ENCODE peak calls at places on chromosome 14, in six cellular contexts. One of them, this sample, is unnamed.

GRCh38 chr14:85002846-85003245 is 527.1 kb upstream of the FLRT2 start:
- DNase-seq in fibroblast of lung: peak
- DNase-seq in right cardiac atrium: no peak
- DNase-seq in psoas muscle: no peak
- DNase-seq in Karpas-422: no peak
- DNase-seq in tibial nerve: no peak
- DNase-seq in this sample: no peak

GRCh38 chr14:67837011-67837624 is 17.5 kb downstream of the RAD51B start:
- DNase-seq in fibroblast of lung: peak
- DNase-seq in right cardiac atrium: no peak
- DNase-seq in psoas muscle: no peak
- DNase-seq in Karpas-422: peak
- DNase-seq in tibial nerve: peak
- DNase-seq in this sample: no peak

GRCh38 chr14:91264151-91265150 is 19.9 kb upstream of the GPR68 start:
- DNase-seq in fibroblast of lung: no peak
- DNase-seq in right cardiac atrium: no peak
- DNase-seq in psoas muscle: peak
- DNase-seq in Karpas-422: no peak
- DNase-seq in tibial nerve: no peak
- DNase-seq in this sample: peak

GRCh38 chr14:70641548-70642312 is at the start of gene TTC9:
- DNase-seq in fibroblast of lung: no peak
- DNase-seq in right cardiac atrium: peak
- DNase-seq in psoas muscle: peak
- DNase-seq in Karpas-422: peak
- DNase-seq in tibial nerve: no peak
- DNase-seq in this sample: peak

GRCh38 chr14:104118006-104118844 is 20.2 kb upstream of the KIF26A start:
- DNase-seq in fibroblast of lung: no peak
- DNase-seq in right cardiac atrium: peak
- DNase-seq in psoas muscle: peak
- DNase-seq in Karpas-422: no peak
- DNase-seq in tibial nerve: no peak
- DNase-seq in this sample: no peak

GRCh38 chr14:60680511-60680910 is 31.2 kb upstream of the SIX1 start:
- DNase-seq in fibroblast of lung: no peak
- DNase-seq in right cardiac atrium: no peak
- DNase-seq in psoas muscle: no peak
- DNase-seq in Karpas-422: no peak
- DNase-seq in tibial nerve: no peak
- DNase-seq in this sample: no peak

GRCh38 chr14:55756078-55756477 is 176.1 kb downstream of the KTN1 start:
- DNase-seq in fibroblast of lung: no peak
- DNase-seq in right cardiac atrium: no peak
- DNase-seq in psoas muscle: no peak
- DNase-seq in Karpas-422: no peak
- DNase-seq in tibial nerve: no peak
- DNase-seq in this sample: no peak

GRCh38 chr14:30445394-30445793 is 113.6 kb upstream of the G2E3 start:
- DNase-seq in fibroblast of lung: no peak
- DNase-seq in right cardiac atrium: no peak
- DNase-seq in psoas muscle: no peak
- DNase-seq in Karpas-422: no peak
- DNase-seq in tibial nerve: no peak
- DNase-seq in this sample: no peak

GRCh38 chr14:68599896-68600620 is 192.8 kb downstream of the ZFP36L1 start:
- DNase-seq in fibroblast of lung: no peak
- DNase-seq in right cardiac atrium: no peak
- DNase-seq in psoas muscle: no peak
- DNase-seq in Karpas-422: no peak
- DNase-seq in tibial nerve: no peak
- DNase-seq in this sample: no peak

GRCh38 chr14:22071001-22071400 is 397.4 kb upstream of the OR4E1 start:
- DNase-seq in fibroblast of lung: no peak
- DNase-seq in right cardiac atrium: peak
- DNase-seq in psoas muscle: no peak
- DNase-seq in Karpas-422: peak
- DNase-seq in tibial nerve: no peak
- DNase-seq in this sample: no peak

GRCh38 chr14:72921396-72921795 is 4.9 kb upstream of the DCAF4 start:
- DNase-seq in fibroblast of lung: no peak
- DNase-seq in right cardiac atrium: no peak
- DNase-seq in psoas muscle: no peak
- DNase-seq in Karpas-422: no peak
- DNase-seq in tibial nerve: no peak
- DNase-seq in this sample: no peak

GRCh38 chr14:95727084-95727700 is 13.3 kb upstream of the TCL1A start:
- DNase-seq in fibroblast of lung: no peak
- DNase-seq in right cardiac atrium: no peak
- DNase-seq in psoas muscle: no peak
- DNase-seq in Karpas-422: no peak
- DNase-seq in tibial nerve: no peak
- DNase-seq in this sample: no peak

GRCh38 chr14:54253195-54253947 is 143.4 kb upstream of the CDKN3 start:
- DNase-seq in fibroblast of lung: peak
- DNase-seq in right cardiac atrium: no peak
- DNase-seq in psoas muscle: no peak
- DNase-seq in Karpas-422: no peak
- DNase-seq in tibial nerve: no peak
- DNase-seq in this sample: no peak

GRCh38 chr14:100902792-100903191 is 730 bp downstream of the RTL1 start:
- DNase-seq in fibroblast of lung: no peak
- DNase-seq in right cardiac atrium: no peak
- DNase-seq in psoas muscle: no peak
- DNase-seq in Karpas-422: no peak
- DNase-seq in tibial nerve: no peak
- DNase-seq in this sample: no peak

GRCh38 chr14:104723651-104724406 is at the start of gene ADSS1:
- DNase-seq in fibroblast of lung: peak
- DNase-seq in right cardiac atrium: peak
- DNase-seq in psoas muscle: peak
- DNase-seq in Karpas-422: peak
- DNase-seq in tibial nerve: peak
- DNase-seq in this sample: peak

GRCh38 chr14:63933110-63933509 is 80.3 kb downstream of the SYNE2 start:
- DNase-seq in fibroblast of lung: no peak
- DNase-seq in right cardiac atrium: no peak
- DNase-seq in psoas muscle: no peak
- DNase-seq in Karpas-422: no peak
- DNase-seq in tibial nerve: no peak
- DNase-seq in this sample: no peak

GRCh38 chr14:26138764-26139445 is 458.9 kb downstream of the NOVA1 start:
- DNase-seq in fibroblast of lung: peak
- DNase-seq in right cardiac atrium: no peak
- DNase-seq in psoas muscle: no peak
- DNase-seq in Karpas-422: no peak
- DNase-seq in tibial nerve: no peak
- DNase-seq in this sample: no peak

GRCh38 chr14:85414142-85414541 is 115.8 kb upstream of the FLRT2 start:
- DNase-seq in fibroblast of lung: no peak
- DNase-seq in right cardiac atrium: no peak
- DNase-seq in psoas muscle: no peak
- DNase-seq in Karpas-422: no peak
- DNase-seq in tibial nerve: no peak
- DNase-seq in this sample: no peak

GRCh38 chr14:50978888-50979287 is 34.6 kb upstream of the PYGL start:
- DNase-seq in fibroblast of lung: no peak
- DNase-seq in right cardiac atrium: no peak
- DNase-seq in psoas muscle: no peak
- DNase-seq in Karpas-422: no peak
- DNase-seq in tibial nerve: no peak
- DNase-seq in this sample: no peak

GRCh38 chr14:68527329-68527851 is 265.5 kb downstream of the ZFP36L1 start:
- DNase-seq in fibroblast of lung: peak
- DNase-seq in right cardiac atrium: peak
- DNase-seq in psoas muscle: no peak
- DNase-seq in Karpas-422: no peak
- DNase-seq in tibial nerve: peak
- DNase-seq in this sample: no peak

GRCh38 chr14:77158175-77158908 is 16.8 kb upstream of the ZDHHC22 start:
- DNase-seq in fibroblast of lung: peak
- DNase-seq in right cardiac atrium: peak
- DNase-seq in psoas muscle: peak
- DNase-seq in Karpas-422: no peak
- DNase-seq in tibial nerve: no peak
- DNase-seq in this sample: no peak

GRCh38 chr14:85087201-85087600 is 442.7 kb upstream of the FLRT2 start:
- DNase-seq in fibroblast of lung: peak
- DNase-seq in right cardiac atrium: no peak
- DNase-seq in psoas muscle: no peak
- DNase-seq in Karpas-422: no peak
- DNase-seq in tibial nerve: no peak
- DNase-seq in this sample: no peak

GRCh38 chr14:94355191-94355794 is 32.2 kb upstream of the SERPINA6 start:
- DNase-seq in fibroblast of lung: peak
- DNase-seq in right cardiac atrium: peak
- DNase-seq in psoas muscle: peak
- DNase-seq in Karpas-422: no peak
- DNase-seq in tibial nerve: peak
- DNase-seq in this sample: peak

GRCh38 chr14:78985668-78986073 is 815.5 kb downstream of the NRXN3 start:
- DNase-seq in fibroblast of lung: no peak
- DNase-seq in right cardiac atrium: no peak
- DNase-seq in psoas muscle: no peak
- DNase-seq in Karpas-422: no peak
- DNase-seq in tibial nerve: no peak
- DNase-seq in this sample: no peak

GRCh38 chr14:77804592-77804991 is 4.7 kb downstream of the ADCK1 start:
- DNase-seq in fibroblast of lung: no peak
- DNase-seq in right cardiac atrium: no peak
- DNase-seq in psoas muscle: no peak
- DNase-seq in Karpas-422: peak
- DNase-seq in tibial nerve: no peak
- DNase-seq in this sample: no peak

GRCh38 chr14:102822311-102822863 is 45.1 kb downstream of the TRAF3 start:
- DNase-seq in fibroblast of lung: no peak
- DNase-seq in right cardiac atrium: no peak
- DNase-seq in psoas muscle: no peak
- DNase-seq in Karpas-422: no peak
- DNase-seq in tibial nerve: no peak
- DNase-seq in this sample: no peak

GRCh38 chr14:100690672-100691071 is 36.0 kb upstream of the DLK1 start:
- DNase-seq in fibroblast of lung: no peak
- DNase-seq in right cardiac atrium: no peak
- DNase-seq in psoas muscle: no peak
- DNase-seq in Karpas-422: no peak
- DNase-seq in tibial nerve: no peak
- DNase-seq in this sample: no peak

GRCh38 chr14:37198273-37198598 is 499 bp downstream of the MIPOL1 start:
- DNase-seq in fibroblast of lung: no peak
- DNase-seq in right cardiac atrium: no peak
- DNase-seq in psoas muscle: no peak
- DNase-seq in Karpas-422: no peak
- DNase-seq in tibial nerve: no peak
- DNase-seq in this sample: no peak
- H3K27ac ChIP-seq in fibroblast of lung: peak
- H3K27ac ChIP-seq in right cardiac atrium: peak
- H3K27ac ChIP-seq in psoas muscle: peak
- H3K27ac ChIP-seq in Karpas-422: no peak
- H3K27ac ChIP-seq in tibial nerve: peak
- H3K27ac ChIP-seq in this sample: peak

DNA sequence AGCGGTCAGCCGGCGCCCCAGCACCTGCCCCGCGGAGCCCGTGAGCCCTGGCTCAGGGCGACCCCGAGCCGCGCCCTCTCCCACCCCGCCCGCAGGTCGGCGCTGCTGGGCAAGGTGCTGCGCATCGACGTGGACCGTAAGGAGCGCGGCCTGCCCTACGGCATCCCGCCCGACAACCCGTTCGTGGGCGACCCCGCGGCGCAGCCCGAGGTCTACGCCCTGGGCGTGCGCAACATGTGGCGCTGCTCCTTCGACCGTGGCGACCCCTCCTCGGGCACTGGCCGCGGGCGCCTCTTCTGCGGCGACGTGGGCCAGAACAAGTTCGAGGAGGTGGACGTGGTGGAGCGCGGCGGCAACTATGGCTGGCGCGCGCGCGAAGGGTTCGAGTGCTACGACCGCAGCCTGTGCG is 14.4 kb downstream of the HHIPL1 start:
- DNase-seq in fibroblast of lung: no peak
- DNase-seq in right cardiac atrium: no peak
- DNase-seq in psoas muscle: no peak
- DNase-seq in Karpas-422: no peak
- DNase-seq in tibial nerve: no peak
- DNase-seq in this sample: no peak
- H3K4me3 ChIP-seq in fibroblast of lung: no peak
- H3K4me3 ChIP-seq in right cardiac atrium: no peak
- H3K4me3 ChIP-seq in psoas muscle: no peak
- H3K4me3 ChIP-seq in Karpas-422: no peak
- H3K4me3 ChIP-seq in tibial nerve: no peak
- H3K4me3 ChIP-seq in this sample: no peak

DNA sequence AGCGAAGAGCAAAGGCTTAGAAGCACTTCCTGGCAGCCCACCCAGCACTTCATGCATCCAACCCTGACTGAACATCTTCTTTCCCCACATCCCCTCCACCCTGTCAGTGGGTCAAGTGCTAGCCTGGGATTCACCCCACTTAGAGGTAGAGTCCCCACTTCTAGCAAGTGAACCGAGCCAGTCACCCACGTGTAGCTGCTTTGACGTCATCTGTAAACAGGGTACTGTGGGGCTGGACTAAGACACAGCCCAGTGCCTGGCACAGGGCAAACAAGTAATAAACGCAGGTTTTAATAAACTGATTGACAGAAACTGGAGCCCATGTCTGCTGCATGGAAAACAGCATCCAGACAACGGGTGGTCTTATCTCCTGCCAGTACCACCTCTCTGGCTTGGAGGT is 61.7 kb downstream of the ITPK1 start:
- DNase-seq in fibroblast of lung: no peak
- DNase-seq in right cardiac atrium: no peak
- DNase-seq in psoas muscle: no peak
- DNase-seq in Karpas-422: no peak
- DNase-seq in tibial nerve: no peak
- DNase-seq in this sample: no peak
- H3K27ac ChIP-seq in fibroblast of lung: no peak
- H3K27ac ChIP-seq in right cardiac atrium: no peak
- H3K27ac ChIP-seq in psoas muscle: no peak
- H3K27ac ChIP-seq in Karpas-422: no peak
- H3K27ac ChIP-seq in tibial nerve: peak
- H3K27ac ChIP-seq in this sample: no peak

DNA sequence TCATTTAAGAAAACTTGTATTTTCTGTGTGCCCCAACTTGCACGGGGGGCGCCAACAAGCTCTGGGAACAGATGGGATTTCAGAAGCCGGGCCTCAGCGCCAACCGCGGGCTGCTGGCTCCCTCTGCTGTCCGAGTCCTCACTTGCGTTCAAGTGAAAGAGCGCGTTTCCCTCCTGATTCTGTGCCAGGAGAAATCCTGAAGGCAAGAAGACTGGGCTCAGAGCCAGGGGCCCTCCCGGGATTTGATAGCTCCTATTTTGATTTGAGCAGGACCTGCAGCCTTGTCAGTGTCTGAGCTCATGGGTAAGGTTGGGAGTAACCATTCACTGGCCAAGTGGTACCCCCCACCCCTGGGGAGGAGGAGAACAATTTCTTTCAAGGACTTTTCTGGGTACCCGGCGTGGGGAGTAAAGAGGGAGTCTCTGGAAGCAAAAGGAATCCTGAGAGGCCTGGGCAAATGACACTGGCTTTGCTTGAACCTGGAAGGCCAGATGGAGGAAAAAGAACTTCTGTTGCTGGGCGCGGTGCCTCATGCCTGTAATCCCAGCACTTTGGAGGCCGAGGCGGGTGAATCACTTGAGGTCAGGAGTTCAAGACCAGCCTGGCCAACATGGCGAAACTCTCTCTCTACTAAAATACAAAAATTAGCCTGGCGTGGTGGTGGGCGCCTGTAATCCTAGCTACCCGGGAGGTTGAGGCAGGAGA is 179.0 kb upstream of the RGS6 start:
- DNase-seq in fibroblast of lung: peak
- DNase-seq in right cardiac atrium: peak
- DNase-seq in psoas muscle: peak
- DNase-seq in Karpas-422: peak
- DNase-seq in tibial nerve: peak
- DNase-seq in this sample: peak
- H3K4me3 ChIP-seq in fibroblast of lung: peak
- H3K4me3 ChIP-seq in right cardiac atrium: no peak
- H3K4me3 ChIP-seq in psoas muscle: no peak
- H3K4me3 ChIP-seq in Karpas-422: no peak
- H3K4me3 ChIP-seq in tibial nerve: no peak
- H3K4me3 ChIP-seq in this sample: no peak